ENCODE peak calls at places on chromosomes 5 and 9, in five cellular contexts. G is HL-60, C is fibroblast of lung, O is endothelial cell, X is AG09309. W is an unnamed sample.

GRCh38 chr5:110048508-110048907 is 358.8 kb downstream of the MAN2A1 start:
- DNase-seq in G (no peak), C (no peak), O (no peak), X (no peak), W (peak; percentile 22)

GRCh38 chr5:144369001-144369400 is 198.3 kb downstream of the KCTD16 start:
- DNase-seq in G (no peak), C (no peak), O (no peak), X (no peak), W (no peak)

GRCh38 chr9:113516840-113517577 is 53.5 kb downstream of the RGS3 start:
- DNase-seq in G (no peak), C (no peak), O (no peak), X (no peak), W (no peak)

GRCh38 chr5:76942581-76942980 is 10.3 kb upstream of the CRHBP start:
- DNase-seq in G (no peak), C (peak; percentile 57), O (no peak), X (no peak), W (no peak)

GRCh38 chr5:176545388-176545736 is 3.8 kb upstream of the CDHR2 start:
- DNase-seq in G (no peak), C (no peak), O (no peak), X (no peak), W (no peak)

GRCh38 chr5:9284781-9285307 is 261.0 kb downstream of the SEMA5A start:
- DNase-seq in G (no peak), C (peak; percentile 47), O (no peak), X (peak; percentile 85), W (no peak)

GRCh38 chr5:50873594-50874276 is 207.3 kb downstream of the PARP8 start:
- DNase-seq in G (peak; percentile 27), C (no peak), O (no peak), X (no peak), W (no peak)

GRCh38 chr5:169169786-169170185 is 131.2 kb downstream of the SLIT3 start:
- DNase-seq in G (no peak), C (no peak), O (peak; percentile 6), X (no peak), W (no peak)

DNA sequence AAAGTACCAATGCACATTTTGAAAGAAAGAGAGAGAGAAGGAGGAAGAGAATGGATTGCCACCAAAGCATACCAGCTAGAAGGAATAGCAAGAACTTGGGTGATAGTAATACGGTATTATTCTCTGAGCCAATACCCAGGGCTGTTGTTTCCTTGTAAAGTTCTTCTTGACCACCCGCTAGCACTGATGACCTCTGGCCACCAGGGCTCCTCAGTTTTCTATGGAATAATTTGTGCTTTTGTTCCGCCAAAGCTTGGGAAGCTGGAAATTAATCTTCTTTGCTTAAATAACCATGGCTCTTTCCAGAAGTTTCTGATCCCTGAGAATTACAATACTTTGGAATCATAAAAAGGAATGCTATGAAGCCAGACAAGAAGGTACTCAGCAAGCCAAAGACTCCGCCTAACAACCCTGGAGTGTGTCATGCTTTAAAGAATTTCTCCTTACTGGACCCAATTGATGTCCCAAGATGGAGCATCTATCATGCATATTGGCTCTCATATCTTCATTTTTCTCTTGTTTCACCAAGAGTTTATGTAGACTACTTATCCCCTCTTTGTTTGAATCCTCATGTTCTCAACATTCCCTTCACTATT is 29.8 kb downstream of the OR2K2 start:
- DNase-seq in G (no peak), C (no peak), O (no peak), X (no peak), W (no peak)
- TF ChIP-seq CTCF in G (no peak), C (no peak), O (no peak), X (no peak), W (peak; percentile 15)

DNA sequence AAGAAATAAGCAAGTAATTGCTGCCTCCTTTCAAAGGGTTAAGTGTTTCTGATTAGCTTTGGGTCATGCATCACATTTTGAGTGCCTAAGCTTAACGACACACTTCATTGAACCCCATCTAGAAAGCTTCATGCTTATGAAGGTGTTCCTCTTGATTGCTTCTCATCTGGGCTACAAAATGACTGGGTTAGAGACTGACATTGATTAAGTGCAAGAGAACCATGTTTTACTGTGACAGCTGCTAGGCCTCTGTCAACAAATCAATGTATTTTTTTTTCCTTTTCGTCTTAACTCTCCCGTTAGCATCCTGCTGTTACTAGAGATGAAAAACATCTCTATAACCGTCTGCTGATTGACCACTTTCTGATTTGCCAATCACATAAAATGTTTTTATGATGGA is 725.0 kb downstream of the TLE1 start:
- DNase-seq in G (no peak), C (no peak), O (no peak), X (no peak), W (no peak)
- TF ChIP-seq CTCF in G (no peak), C (no peak), O (no peak), X (no peak), W (no peak)

GRCh38 chr9:34992376-34992951 is 2.9 kb downstream of the DNAJB5 start:
- DNase-seq in G (no peak), C (peak; percentile 92), O (no peak), X (peak; percentile 61), W (no peak)

GRCh38 chr9:34996181-34996904 is 6.8 kb downstream of the DNAJB5 start:
- DNase-seq in G (no peak), C (no peak), O (no peak), X (no peak), W (no peak)

GRCh38 chr9:34995288-34996060 is 5.9 kb downstream of the DNAJB5 start:
- DNase-seq in G (no peak), C (peak; percentile 35), O (no peak), X (peak; percentile 67), W (no peak)

GRCh38 chr9:34993502-34994428 is 4.2 kb downstream of the DNAJB5 start:
- DNase-seq in G (no peak), C (peak; percentile 91), O (no peak), X (peak; percentile 14), W (peak; percentile 37)

GRCh38 chr9:34994429-34995287 is 5.1 kb downstream of the DNAJB5 start:
- DNase-seq in G (no peak), C (peak; percentile 51), O (peak; percentile 57), X (no peak), W (peak; percentile 55)
- TF ChIP-seq CTCF in G (peak; percentile 50), C (peak; percentile 55), O (peak; percentile 70), X (peak; percentile 72), W (peak; percentile 52)

GRCh38 chr9:82101475-82101874 is 112.9 kb downstream of the SPATA31D1 start:
- DNase-seq in G (no peak), C (no peak), O (no peak), X (no peak), W (no peak)
- TF ChIP-seq CTCF in G (no peak), C (no peak), O (no peak), X (peak; percentile 7), W (no peak)

GRCh38 chr5:149960272-149961185 is at the start of gene SLC26A2:
- DNase-seq in G (peak; percentile 98), C (peak; percentile 98), O (peak; percentile 94), X (peak; percentile 89), W (peak; percentile 95)
- TF ChIP-seq CTCF in G (no peak), C (no peak), O (no peak), X (no peak), W (no peak)

GRCh38 chr5:53335115-53335514 is 145.3 kb upstream of the FST start:
- DNase-seq in G (no peak), C (no peak), O (peak; percentile 15), X (no peak), W (no peak)
- TF ChIP-seq CTCF in G (peak; percentile 4), C (peak; percentile 15), O (no peak), X (peak; percentile 41), W (no peak)

W was measured in glutamatergic neuron.